ENCODE peak calls at places on chromosomes 13 and 19, in eight cellular contexts. Z is endodermal cell; F is posterior vena cava; N is heart left ventricle; Y is activated T-helper 1 cell treated with anti-CD3 and anti-CD28 coated beads, Interleukin-2, amount 50 U/mL, for 16 hours; I is HFFc6; J is stimulated activated CD4-positive, alpha-beta T cell treated with anti-CD3 and anti-CD28 coated beads, Interleukin-15, amount 100 ng/mL, for 1 hour; Q is kidney epithelial cell. S is an unnamed sample.

GRCh38 chr19:39163621-39164020 is 33.1 kb upstream of the NCCRP1 start:
- DNase-seq in Z (no peak), F (no peak), N (no peak), Y (no peak), I (no peak), J (no peak), Q (no peak), S (no peak)

GRCh38 chr19:55460670-55461258 is 678 bp downstream of the ISOC2 start:
- DNase-seq in Z (peak; percentile 96), F (peak; percentile 95), N (peak; percentile 88), Y (no peak), I (peak; percentile 48), J (no peak), Q (no peak), S (no peak)

GRCh38 chr19:11699931-11700794 is 38.6 kb downstream of the ZNF823 start:
- DNase-seq in Z (peak; percentile 56), F (no peak), N (no peak), Y (no peak), I (peak; percentile 41), J (no peak), Q (no peak), S (no peak)

GRCh38 chr13:49664606-49665005 is 26.7 kb downstream of the EBPL start:
- DNase-seq in Z (peak; percentile 70), F (no peak), N (no peak), Y (no peak), I (no peak), J (no peak), Q (no peak), S (no peak)

GRCh38 chr13:77599351-77599750 is 63.8 kb downstream of the SCEL start:
- DNase-seq in Z (no peak), F (no peak), N (no peak), Y (no peak), I (no peak), J (no peak), Q (no peak), S (no peak)

GRCh38 chr19:42038675-42039074 is 31.3 kb downstream of the GRIK5 start:
- DNase-seq in Z (no peak), F (no peak), N (peak; percentile 74), Y (no peak), I (no peak), J (no peak), Q (no peak), S (no peak)

GRCh38 chr13:110256126-110256905 is 50.6 kb downstream of the COL4A1 start:
- DNase-seq in Z (no peak), F (no peak), N (no peak), Y (no peak), I (no peak), J (no peak), Q (no peak), S (no peak)

GRCh38 chr13:50712469-50712868 is 131.0 kb downstream of the DLEU7 start:
- DNase-seq in Z (no peak), F (no peak), N (no peak), Y (no peak), I (no peak), J (no peak), Q (no peak), S (no peak)

GRCh38 chr13:44543424-44543823 is 32.7 kb downstream of the TSC22D1 start:
- DNase-seq in Z (no peak), F (no peak), N (no peak), Y (no peak), I (no peak), J (no peak), Q (no peak), S (no peak)

GRCh38 chr19:18333680-18334079 is 6.7 kb upstream of the PGPEP1 start:
- DNase-seq in Z (no peak), F (no peak), N (no peak), Y (no peak), I (no peak), J (no peak), Q (no peak), S (no peak)

GRCh38 chr19:13699786-13700185 is 64.5 kb upstream of the MRI1 start:
- DNase-seq in Z (no peak), F (no peak), N (no peak), Y (no peak), I (no peak), J (no peak), Q (no peak), S (no peak)

GRCh38 chr13:79581870-79582315 is 100.9 kb downstream of the NDFIP2 start:
- DNase-seq in Z (peak; percentile 81), F (no peak), N (peak; percentile 18), Y (no peak), I (no peak), J (no peak), Q (no peak), S (no peak)

GRCh38 chr19:12611361-12611699 is 610 bp downstream of the ZNF791 start:
- DNase-seq in Z (peak; percentile 86), F (peak; percentile 85), N (peak; percentile 81), Y (no peak), I (peak; percentile 77), J (no peak), Q (no peak), S (peak; percentile 89)

GRCh38 chr13:110525328-110526319 is 35.9 kb downstream of the RAB20 start:
- DNase-seq in Z (no peak), F (peak; percentile 60), N (peak; percentile 63), Y (no peak), I (no peak), J (no peak), Q (no peak), S (no peak)

GRCh38 chr13:69199664-69200063 is 908.0 kb upstream of the ATXN8OS start:
- DNase-seq in Z (peak; percentile 58), F (no peak), N (no peak), Y (no peak), I (no peak), J (no peak), Q (no peak), S (no peak)

GRCh38 chr13:34208326-34208725 is 390.4 kb downstream of the RFC3 start:
- DNase-seq in Z (no peak), F (no peak), N (no peak), Y (no peak), I (peak; percentile 43), J (no peak), Q (no peak), S (no peak)

GRCh38 chr19:16328824-16329482 is 4.3 kb downstream of the KLF2 start:
- DNase-seq in Z (no peak), F (no peak), N (peak; percentile 59), Y (no peak), I (no peak), J (no peak), Q (no peak), S (no peak)

GRCh38 chr13:74570834-74571233 is 436.6 kb upstream of the KLF12 start:
- DNase-seq in Z (no peak), F (no peak), N (no peak), Y (no peak), I (no peak), J (no peak), Q (peak; percentile 19), S (no peak)

GRCh38 chr13:35814573-35814972 is 316.6 kb downstream of the DCLK1 start:
- DNase-seq in Z (no peak), F (no peak), N (no peak), Y (no peak), I (no peak), J (no peak), Q (no peak), S (no peak)

GRCh38 chr13:79090552-79091159 is 315.4 kb downstream of the RBM26 start:
- DNase-seq in Z (no peak), F (no peak), N (no peak), Y (no peak), I (no peak), J (no peak), Q (no peak), S (no peak)

GRCh38 chr19:41641879-41642485 is 15.1 kb upstream of the CEACAM4 start:
- DNase-seq in Z (peak; percentile 89), F (no peak), N (peak; percentile 25), Y (peak; percentile 32), I (peak; percentile 47), J (peak; percentile 29), Q (no peak), S (no peak)

GRCh38 chr19:2235396-2236284 is 489 bp downstream of the PLEKHJ1 start:
- DNase-seq in Z (no peak), F (no peak), N (no peak), Y (no peak), I (no peak), J (no peak), Q (no peak), S (no peak)

GRCh38 chr19:5489511-5489910 is 34.3 kb downstream of the ZNRF4 start:
- DNase-seq in Z (no peak), F (no peak), N (no peak), Y (no peak), I (no peak), J (no peak), Q (no peak), S (no peak)

S was measured in mesenteric fat pad.